ENCODE peak calls at places on chromosomes 1 and 21, in five cellular contexts. A is adrenal gland, K is esophagus squamous epithelium, J is endothelial cell of umbilical vein, F is spleen. Z is an unnamed sample. For H3K36me3, the result is how much of the 10 kb centered on the place peaks cover.

GRCh38 chr1:181106022-181106312 is 17.5 kb downstream of the IER5 start:
- DNase-seq in A (no peak), K (no peak), J (no peak), F (no peak), Z (no peak)

GRCh38 chr21:23900727-23901126 is 1706.6 kb downstream of the MRPL39 start:
- DNase-seq in A (no peak), K (no peak), J (no peak), F (no peak), Z (no peak)

GRCh38 chr1:99590578-99591209 is 55.2 kb upstream of the PALMD start:
- DNase-seq in A (peak), K (no peak), J (peak), F (no peak), Z (no peak)

GRCh38 chr1:171251042-171251740 is 2.9 kb downstream of the FMO1 start:
- DNase-seq in A (peak), K (no peak), J (peak), F (peak), Z (no peak)

GRCh38 chr1:239929317-239929716 is 162.4 kb upstream of the FMN2 start:
- DNase-seq in A (no peak), K (no peak), J (no peak), F (no peak), Z (no peak)

GRCh38 chr1:55937840-55938375 is 641.5 kb downstream of the PLPP3 start:
- DNase-seq in A (no peak), K (no peak), J (no peak), F (no peak), Z (no peak)

GRCh38 chr1:228016653-228017355 is 10.0 kb downstream of the WNT3A start:
- DNase-seq in A (no peak), K (no peak), J (no peak), F (peak), Z (peak)

GRCh38 chr1:214823311-214824117 is 220.5 kb downstream of the CENPF start:
- DNase-seq in A (no peak), K (no peak), J (no peak), F (no peak), Z (no peak)

GRCh38 chr1:2503554-2504223 is 22.7 kb downstream of the PANK4 start:
- DNase-seq in A (no peak), K (no peak), J (no peak), F (no peak), Z (no peak)

GRCh38 chr1:78490861-78491310 is at the start of gene PTGFR:
- DNase-seq in A (peak), K (no peak), J (peak), F (no peak), Z (peak)

GRCh38 chr1:21662426-21663250 is 6.5 kb downstream of the RAP1GAP start:
- DNase-seq in A (peak), K (no peak), J (no peak), F (peak), Z (peak)

GRCh38 chr1:108646661-108647269 is 14.1 kb downstream of the HENMT1 start:
- DNase-seq in A (peak), K (peak), J (peak), F (peak), Z (peak)

GRCh38 chr1:96782861-96783260 is 61.3 kb downstream of the PTBP2 start:
- DNase-seq in A (no peak), K (no peak), J (no peak), F (no peak), Z (no peak)

GRCh38 chr1:112629256-112629655 is 9.6 kb downstream of the CAPZA1 start:
- DNase-seq in A (no peak), K (no peak), J (no peak), F (no peak), Z (no peak)

GRCh38 chr1:22689505-22689904 is 21.1 kb upstream of the EPHB2 start:
- DNase-seq in A (no peak), K (no peak), J (no peak), F (no peak), Z (no peak)

GRCh38 chr1:95169544-95169943 is 52.4 kb downstream of the TLCD4 start:
- DNase-seq in A (no peak), K (no peak), J (no peak), F (no peak), Z (no peak)

GRCh38 chr1:8283058-8283884 is 34.6 kb upstream of the SLC45A1 start:
- DNase-seq in A (peak), K (no peak), J (no peak), F (no peak), Z (no peak)

GRCh38 chr1:152050886-152051764 is 14.3 kb upstream of the S100A11 start:
- DNase-seq in A (no peak), K (no peak), J (no peak), F (no peak), Z (no peak)

GRCh38 chr1:168419746-168420145 is 124.1 kb downstream of the XCL2 start:
- DNase-seq in A (no peak), K (no peak), J (no peak), F (no peak), Z (no peak)

GRCh38 chr1:155977607-155978324 is 581 bp downstream of the ARHGEF2 start:
- DNase-seq in A (no peak), K (no peak), J (no peak), F (no peak), Z (no peak)

GRCh38 chr1:206666954-206667353 is 17.8 kb upstream of the MAPKAPK2 start:
- DNase-seq in A (no peak), K (no peak), J (no peak), F (no peak), Z (peak)

GRCh38 chr1:216447898-216448568 is 24.8 kb upstream of the USH2A start:
- DNase-seq in A (no peak), K (no peak), J (no peak), F (no peak), Z (no peak)

DNA sequence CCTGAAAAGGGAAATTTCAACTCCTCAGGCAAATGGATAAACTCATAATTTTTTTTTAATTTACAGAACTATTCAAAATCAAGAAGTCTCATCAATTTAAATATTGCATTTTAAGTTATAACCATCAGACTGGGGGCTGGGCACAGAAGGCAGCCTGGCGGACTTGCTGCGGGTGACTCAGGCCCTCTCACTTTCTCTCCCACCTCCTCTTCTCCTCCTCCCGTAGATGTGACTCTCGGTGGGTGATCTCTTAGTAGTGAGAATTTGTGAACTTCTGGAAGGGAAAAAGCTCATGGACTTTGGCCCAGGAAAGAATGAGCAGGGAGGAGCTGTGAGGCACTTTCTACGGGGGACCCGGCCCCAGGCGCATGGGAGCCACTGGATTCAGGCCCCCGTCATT is 32.9 kb downstream of the CLIC6 start:
- DNase-seq in A (no peak), K (no peak), J (no peak), F (no peak), Z (no peak)
- H3K4me3 ChIP-seq in A (no peak), K (no peak), J (no peak), F (no peak), Z (no peak)

DNA sequence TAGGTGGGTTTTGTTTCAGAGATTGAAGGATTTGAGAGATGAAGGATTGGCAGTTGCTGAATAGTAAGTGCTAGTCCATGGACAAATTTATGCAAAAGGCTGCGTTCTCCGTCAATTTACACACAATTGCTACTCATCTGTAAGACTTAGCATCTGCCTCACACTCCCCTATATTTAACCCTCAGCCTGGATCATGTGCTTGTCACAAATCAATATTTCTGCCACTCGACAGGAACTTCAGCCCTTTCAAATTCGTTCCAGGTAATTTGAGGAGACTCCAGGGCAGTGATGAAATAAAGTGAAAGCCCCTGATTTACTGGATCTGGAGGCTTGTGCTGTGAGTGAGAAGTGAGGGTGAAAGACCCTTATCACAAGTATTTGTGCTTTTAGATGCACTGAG is 105.6 kb upstream of the UBE2U start:
- DNase-seq in A (no peak), K (no peak), J (no peak), F (no peak), Z (no peak)
- TF ChIP-seq POLR2A in A (no peak), K (no peak), J (no peak), F (no peak), Z (no peak)

GRCh38 chr1:107623431-107623830 is 341.5 kb downstream of the VAV3 start:
- DNase-seq in A (no peak), K (no peak), J (no peak), F (no peak), Z (no peak)
- H3K36me3 ChIP-seq in A (under half), K (under half), J (under half), F (under half), Z (under half)

GRCh38 chr1:231418741-231419107 is 3.4 kb downstream of the EGLN1 start:
- DNase-seq in A (no peak), K (no peak), J (no peak), F (no peak), Z (no peak)

GRCh38 chr1:231420299-231420958 is 1.7 kb downstream of the EGLN1 start:
- DNase-seq in A (no peak), K (no peak), J (peak), F (no peak), Z (no peak)

GRCh38 chr1:231420959-231421615 is 1.0 kb downstream of the EGLN1 start:
- DNase-seq in A (peak), K (peak), J (peak), F (peak), Z (peak)

GRCh38 chr1:231419147-231419546 is 2.9 kb downstream of the EGLN1 start:
- DNase-seq in A (no peak), K (no peak), J (peak), F (no peak), Z (no peak)

GRCh38 chr1:231419738-231420298 is 2.3 kb downstream of the EGLN1 start:
- DNase-seq in A (no peak), K (no peak), J (peak), F (no peak), Z (no peak)
- H3K4me3 ChIP-seq in A (peak), K (peak), J (peak), F (peak), Z (peak)

DNA sequence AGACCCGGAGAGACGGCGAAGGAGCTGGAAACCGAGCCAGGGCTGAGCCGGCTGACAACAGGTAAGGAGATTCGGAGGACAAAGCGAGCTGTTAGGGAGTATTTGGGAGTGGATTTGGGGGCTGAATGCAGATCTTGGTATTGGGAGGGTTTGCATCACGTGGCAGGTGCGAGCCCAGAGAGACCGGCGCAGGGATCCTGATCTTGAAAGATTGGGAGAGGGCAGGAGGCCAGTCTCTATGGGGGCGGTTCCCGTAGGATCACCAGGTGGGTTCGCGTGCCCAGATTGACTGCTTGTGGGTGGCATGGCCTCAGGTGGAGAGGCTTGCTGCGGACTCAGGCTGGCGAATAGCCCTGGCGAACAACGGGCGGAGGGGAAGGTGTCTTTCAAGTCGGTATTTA is 204 bp downstream of the CIART start:
- DNase-seq in A (no peak), K (no peak), J (no peak), F (peak), Z (peak)
- TF ChIP-seq POLR2A in A (peak), K (no peak), J (no peak), F (no peak), Z (no peak)

GRCh38 chr1:1401457-1402010 is 2.4 kb upstream of the CCNL2 start:
- DNase-seq in A (no peak), K (no peak), J (no peak), F (no peak), Z (no peak)
- H3K36me3 ChIP-seq in A (half or more), K (under half), J (under half), F (half or more), Z (under half)

GRCh38 chr1:979744-980072 is 2.2 kb downstream of the PERM1 start:
- DNase-seq in A (no peak), K (no peak), J (no peak), F (no peak), Z (no peak)
- H3K4me3 ChIP-seq in A (no peak), K (no peak), J (no peak), F (no peak), Z (no peak)

GRCh38 chr1:203278885-203279406 is 26.4 kb upstream of the BTG2 start:
- DNase-seq in A (no peak), K (no peak), J (no peak), F (no peak), Z (no peak)

GRCh38 chr1:203280061-203280460 is 25.3 kb upstream of the BTG2 start:
- DNase-seq in A (peak), K (no peak), J (no peak), F (no peak), Z (no peak)

GRCh38 chr1:203276916-203277535 is 28.3 kb upstream of the BTG2 start:
- DNase-seq in A (peak), K (no peak), J (no peak), F (peak), Z (no peak)

GRCh38 chr1:203276408-203276807 is 28.9 kb upstream of the BTG2 start:
- DNase-seq in A (peak), K (no peak), J (no peak), F (no peak), Z (no peak)

GRCh38 chr1:203278087-203278884 is 27.0 kb upstream of the BTG2 start:
- DNase-seq in A (peak), K (no peak), J (peak), F (peak), Z (peak)
- TF ChIP-seq POLR2A in A (peak), K (no peak), J (no peak), F (no peak), Z (no peak)